ENCODE peak calls at places on chromosome X, in five cellular contexts. R is IMR-90, T is neuronal stem cell, J is neural progenitor cell, I is mesenchymal stem cell. N is an unnamed sample. For H3K4me1, the result is how much of the 10 kb centered on the place peaks cover.

GRCh38 chrX:12974217-12974796 is 603 bp upstream of the TMSB4X start:
- DNase-seq in T (peak), R (peak), J (peak), I (peak), N (peak)

GRCh38 chrX:6227445-6227820 is 1.2 kb downstream of the NLGN4X start:
- DNase-seq in I (no peak), J (peak), T (peak), R (no peak), N (no peak)

GRCh38 chrX:41559662-41560061 is 112.5 kb downstream of the NYX start:
- DNase-seq in T (no peak), I (peak), R (peak), J (no peak), N (peak)

GRCh38 chrX:150771116-150771515 is 77.9 kb downstream of the MTMR1 start:
- DNase-seq in I (no peak), R (no peak), T (no peak), J (no peak), N (no peak)

GRCh38 chrX:44344194-44344593 is 722 bp upstream of the EFHC2 start:
- DNase-seq in J (no peak), T (no peak), I (no peak), R (no peak), N (no peak)

GRCh38 chrX:11702420-11702819 is 36.7 kb upstream of the ARHGAP6 start:
- DNase-seq in I (no peak), T (no peak), R (no peak), J (no peak), N (no peak)

GRCh38 chrX:106726485-106727437 is at the start of gene RNF128:
- DNase-seq in T (no peak), J (peak), I (peak), R (peak), N (peak)

GRCh38 chrX:104189862-104190261 is 23.6 kb downstream of the FAM199X start:
- DNase-seq in T (no peak), J (no peak), R (no peak), I (no peak), N (no peak)

GRCh38 chrX:107629533-107629909 is 1.2 kb downstream of the PRPS1 start:
- DNase-seq in T (no peak), J (peak), R (peak), I (peak), N (peak)

GRCh38 chrX:65932173-65933084 is 107.5 kb downstream of the VSIG4 start:
- DNase-seq in I (no peak), T (no peak), J (peak), R (no peak), N (peak)

GRCh38 chrX:68698955-68699354 is 51.5 kb downstream of the STARD8 start:
- DNase-seq in I (no peak), R (no peak), T (no peak), J (no peak), N (peak)

GRCh38 chrX:124211312-124211942 is 121.0 kb upstream of the TEX13D start:
- DNase-seq in J (peak), I (peak), R (peak), T (no peak), N (peak)
- H3K4me1 ChIP-seq in J (under half), I (under half), R (under half), T (under half), N (under half)

GRCh38 chrX:76971393-76972376 is 475.5 kb upstream of the FGF16 start:
- DNase-seq in T (no peak), I (no peak), J (no peak), R (no peak), N (no peak)
- H3K4me2 ChIP-seq in T (no peak), I (no peak), J (peak), R (no peak), N (no peak)

DNA sequence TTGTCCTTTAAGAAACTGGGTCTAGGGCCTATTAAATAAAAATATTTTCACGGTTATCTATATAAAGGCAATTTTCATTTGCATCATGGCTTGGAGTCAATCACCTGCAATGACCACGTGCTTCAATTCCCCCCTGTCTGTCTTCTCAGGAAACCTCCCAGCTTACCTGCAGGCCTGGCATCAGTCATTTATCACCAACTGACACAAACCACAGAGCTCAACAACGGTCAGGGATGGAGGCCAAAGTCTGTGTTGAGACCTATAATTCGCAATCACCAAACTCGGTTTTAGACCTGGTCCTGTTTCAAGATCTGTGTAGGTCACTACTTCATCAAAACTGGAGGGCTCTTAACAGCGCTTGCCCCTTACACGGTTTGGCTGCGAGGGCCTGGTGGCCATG is 1.9 kb downstream of the SLC9A7 start:
- DNase-seq in J (no peak), I (no peak), R (no peak), T (no peak), N (no peak)
- H3K4me3 ChIP-seq in J (no peak), I (no peak), R (peak), T (no peak), N (no peak)

DNA sequence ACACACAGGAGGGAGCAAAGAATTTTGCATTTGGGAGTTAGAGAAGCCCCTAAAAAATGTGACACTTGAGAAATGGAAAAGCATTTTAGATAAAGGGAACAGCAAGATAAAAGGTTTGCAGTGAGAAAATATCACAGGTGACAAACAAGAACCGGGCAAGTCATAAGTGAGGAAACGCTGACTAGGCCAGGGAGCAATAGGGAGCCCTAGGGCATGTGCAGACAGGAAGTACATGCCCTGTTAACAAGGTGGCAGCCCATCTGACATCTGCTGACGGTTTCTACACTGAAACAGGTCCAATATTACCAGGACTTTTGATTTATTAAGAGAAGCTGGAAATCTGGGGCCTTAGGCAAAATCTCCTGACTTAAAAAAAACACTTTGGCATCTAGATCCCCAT is 4.0 kb upstream of the IL13RA1 start:
- DNase-seq in I (no peak), T (no peak), J (no peak), R (no peak), N (no peak)
- H3K4me1 ChIP-seq in I (under half), T (under half), J (under half), R (under half), N (under half)

GRCh38 chrX:15469613-15470012 is 23.5 kb downstream of the PIR start:
- DNase-seq in T (no peak), J (no peak), R (no peak), I (no peak), N (no peak)

GRCh38 chrX:15468036-15468435 is 25.1 kb downstream of the PIR start:
- DNase-seq in T (no peak), I (peak), R (peak), J (peak), N (peak)

GRCh38 chrX:15465347-15465746 is 27.8 kb downstream of the PIR start:
- DNase-seq in R (peak), J (no peak), I (no peak), T (no peak), N (no peak)

GRCh38 chrX:15464704-15465103 is 28.4 kb downstream of the PIR start:
- DNase-seq in T (no peak), I (no peak), J (no peak), R (peak), N (no peak)

GRCh38 chrX:15465896-15466651 is 27.1 kb downstream of the PIR start:
- DNase-seq in I (peak), J (peak), T (no peak), R (peak), N (no peak)
- H3K4me2 ChIP-seq in I (no peak), J (no peak), T (no peak), R (no peak), N (peak)

N was measured in hepatocyte.